ENCODE peak calls at places on chromosomes 12 and 14, in ten cellular contexts. X, S, T, K, Z, V, G, I, R and H are unnamed samples.

GRCh38 chr12:102659200-102659911 is 179.0 kb upstream of the IGF1 start:
- DNase-seq in X (no peak), S (no peak), T (no peak), K (no peak), Z (no peak), V (no peak), G (no peak), I (no peak), R (no peak), H (no peak)

GRCh38 chr12:52014567-52015392 is 8.0 kb downstream of the TAMALIN start:
- DNase-seq in X (no peak), S (no peak), T (peak; percentile 53), K (no peak), Z (no peak), V (no peak), G (no peak), I (no peak), R (no peak), H (no peak)

GRCh38 chr12:95182868-95183415 is 34.3 kb downstream of the FGD6 start:
- DNase-seq in X (no peak), S (no peak), T (no peak), K (no peak), Z (peak; percentile 71), V (no peak), G (no peak), I (peak; percentile 85), R (peak; percentile 62), H (peak; percentile 66)

GRCh38 chr14:22478670-22479069 is 110.4 kb downstream of the DAD1 start:
- DNase-seq in X (no peak), S (no peak), T (peak; percentile 15), K (no peak), Z (peak; percentile 46), V (no peak), G (no peak), I (no peak), R (no peak), H (peak; percentile 9)

GRCh38 chr12:70617450-70617849 is 19.8 kb downstream of the PTPRB start:
- DNase-seq in X (no peak), S (no peak), T (no peak), K (no peak), Z (no peak), V (no peak), G (no peak), I (no peak), R (no peak), H (no peak)

GRCh38 chr14:24556756-24557155 is 19.3 kb downstream of the CTSG start:
- DNase-seq in X (peak; percentile 39), S (no peak), T (no peak), K (no peak), Z (no peak), V (no peak), G (no peak), I (peak; percentile 46), R (peak; percentile 83), H (peak; percentile 10)

GRCh38 chr14:52961060-52961639 is 10.3 kb upstream of the FERMT2 start:
- DNase-seq in X (no peak), S (peak; percentile 66), T (peak; percentile 27), K (peak; percentile 19), Z (peak; percentile 78), V (peak; percentile 62), G (peak; percentile 28), I (peak; percentile 43), R (peak; percentile 59), H (peak; percentile 59)

GRCh38 chr12:72632286-72632685 is 360.1 kb downstream of the TRHDE start:
- DNase-seq in X (no peak), S (no peak), T (no peak), K (no peak), Z (no peak), V (no peak), G (no peak), I (peak; percentile 1), R (no peak), H (no peak)

GRCh38 chr12:52527121-52527800 is 7.1 kb upstream of the KRT5 start:
- DNase-seq in X (no peak), S (peak; percentile 6), T (no peak), K (no peak), Z (no peak), V (no peak), G (no peak), I (no peak), R (no peak), H (no peak)

GRCh38 chr12:29334911-29335310 is 46.1 kb downstream of the ERGIC2 start:
- DNase-seq in X (no peak), S (no peak), T (no peak), K (no peak), Z (no peak), V (no peak), G (no peak), I (no peak), R (no peak), H (no peak)

GRCh38 chr12:30154996-30155730 is 371.4 kb upstream of the TMTC1 start:
- DNase-seq in X (no peak), S (no peak), T (no peak), K (no peak), Z (peak; percentile 87), V (no peak), G (no peak), I (no peak), R (no peak), H (no peak)

GRCh38 chr12:49632401-49632800 is 9.0 kb downstream of the PRPF40B start:
- DNase-seq in X (no peak), S (no peak), T (no peak), K (no peak), Z (no peak), V (no peak), G (no peak), I (no peak), R (no peak), H (no peak)

GRCh38 chr12:2309647-2310046 is 256.9 kb downstream of the CACNA1C start:
- DNase-seq in X (no peak), S (no peak), T (no peak), K (no peak), Z (no peak), V (no peak), G (no peak), I (no peak), R (no peak), H (no peak)